ENCODE peak calls at places on chromosomes 5 and 9, in nine cellular contexts. B is T-cell; Z is AML-193; F is HT1080; E is fibroblast of the conjunctiva; D is neural crest cell; O is stimulated activated CD8-positive, alpha-beta memory T cell treated with anti-CD3 and anti-CD28 coated beads, Interleukin-7, amount 100 ng/mL, for 1 hour; M is HS-5; V is stimulated activated naive CD4-positive, alpha-beta T cell treated with Interleukin-2 at 50 U/mL for 16 hours. G is an unnamed sample.

GRCh38 chr9:8346291-8346690 is 546.7 kb upstream of the DMAC1 start:
- DNase-seq in F (peak; percentile 69), O (no peak), D (no peak), Z (no peak), V (no peak), M (peak; percentile 6), E (no peak), B (no peak), G (no peak)

GRCh38 chr5:132065351-132065937 is 5.0 kb downstream of the IL3 start:
- DNase-seq in O (no peak), V (peak; percentile 41), F (peak; percentile 80), D (peak; percentile 42), M (peak; percentile 59), Z (peak; percentile 20), E (peak; percentile 50), B (peak; percentile 39), G (peak; percentile 86)

GRCh38 chr9:108707120-108707519 is 148.7 kb downstream of the ACTL7B start:
- DNase-seq in D (no peak), Z (no peak), F (no peak), M (no peak), B (no peak), O (no peak), V (no peak), E (no peak), G (no peak)

GRCh38 chr5:74685979-74686631 is 1.1 kb downstream of the HEXB start:
- DNase-seq in B (no peak), F (peak; percentile 51), D (no peak), V (no peak), M (no peak), O (no peak), E (no peak), Z (no peak), G (peak; percentile 21)

GRCh38 chr9:128297221-128297773 is 21.2 kb downstream of the SWI5 start:
- DNase-seq in M (no peak), D (no peak), V (no peak), O (no peak), Z (no peak), E (no peak), B (no peak), F (no peak), G (no peak)

GRCh38 chr5:148912714-148913398 is 86.4 kb downstream of the ADRB2 start:
- DNase-seq in Z (no peak), V (no peak), B (no peak), D (no peak), O (no peak), M (peak; percentile 97), F (peak; percentile 97), E (no peak), G (peak; percentile 15)

GRCh38 chr5:45189481-45189880 is 380.7 kb downstream of the MRPS30 start:
- DNase-seq in D (no peak), B (no peak), Z (no peak), V (no peak), M (no peak), E (no peak), O (no peak), F (no peak), G (no peak)

GRCh38 chr9:121954477-121955175 is 138.5 kb downstream of the TTLL11 start:
- DNase-seq in V (no peak), B (no peak), E (no peak), F (no peak), D (no peak), M (no peak), O (no peak), Z (no peak), G (peak; percentile 46)

GRCh38 chr5:102681403-102681983 is 73.6 kb upstream of the PAM start:
- DNase-seq in M (peak; percentile 53), B (peak; percentile 32), D (peak; percentile 62), E (peak; percentile 79), Z (peak; percentile 69), V (peak; percentile 43), F (peak; percentile 64), O (peak; percentile 14), G (peak; percentile 70)

GRCh38 chr5:155926011-155926410 is 401.0 kb upstream of the SGCD start:
- DNase-seq in O (no peak), V (no peak), Z (no peak), B (no peak), D (no peak), F (peak; percentile 25), E (no peak), M (no peak), G (no peak)

GRCh38 chr9:5549671-5550650 is 39.6 kb downstream of the PDCD1LG2 start:
- DNase-seq in F (peak; percentile 44), Z (no peak), V (no peak), D (no peak), E (no peak), M (peak; percentile 60), O (no peak), B (no peak), G (no peak)

GRCh38 chr5:42487821-42488220 is 64.6 kb downstream of the GHR start:
- DNase-seq in O (no peak), M (no peak), V (no peak), E (no peak), Z (no peak), D (no peak), B (no peak), F (no peak), G (no peak)

GRCh38 chr9:123070210-123070609 is 36.7 kb downstream of the GPR21 start:
- DNase-seq in E (no peak), F (no peak), M (no peak), D (no peak), V (no peak), B (no peak), O (no peak), Z (no peak), G (no peak)

GRCh38 chr9:15308511-15308910 is 1.5 kb upstream of the TTC39B start:
- DNase-seq in Z (no peak), E (peak; percentile 52), B (no peak), F (peak; percentile 33), D (no peak), V (no peak), M (peak; percentile 40), O (no peak), G (no peak)

GRCh38 chr5:137778772-137779564 is 24.8 kb upstream of the HNRNPA0 start:
- DNase-seq in M (peak; percentile 16), V (no peak), E (peak; percentile 24), O (no peak), B (no peak), Z (peak; percentile 27), D (peak; percentile 16), F (peak; percentile 18), G (peak; percentile 35)

GRCh38 chr9:95645579-95645978 is 128.8 kb upstream of the PTCH1 start:
- DNase-seq in F (no peak), B (no peak), D (no peak), Z (no peak), M (no peak), V (no peak), O (no peak), E (no peak), G (no peak)

GRCh38 chr9:128159784-128160602 is at the start of gene BBLN:
- DNase-seq in E (peak; percentile 88), M (peak; percentile 57), Z (peak; percentile 64), D (peak; percentile 98), O (peak; percentile 84), V (peak; percentile 93), F (peak; percentile 88), B (peak; percentile 90), G (peak; percentile 100)

GRCh38 chr5:17096975-17097695 is 120.3 kb upstream of the BASP1 start:
- DNase-seq in O (no peak), V (no peak), M (no peak), E (no peak), F (no peak), Z (no peak), B (no peak), D (peak; percentile 8), G (no peak)

GRCh38 chr9:4175846-4176245 is 124.0 kb downstream of the GLIS3 start:
- DNase-seq in D (no peak), B (no peak), E (no peak), Z (no peak), F (no peak), O (no peak), V (no peak), M (no peak), G (no peak)

GRCh38 chr9:113973963-113974413 is 97.9 kb downstream of the ZNF618 start:
- DNase-seq in O (no peak), V (no peak), E (no peak), M (no peak), B (no peak), Z (no peak), D (no peak), F (no peak), G (no peak)

GRCh38 chr9:71587576-71588362 is 180.5 kb downstream of the CEMIP2 start:
- DNase-seq in V (no peak), F (peak; percentile 67), M (peak; percentile 87), Z (no peak), E (no peak), O (no peak), D (no peak), B (no peak), G (no peak)

GRCh38 chr5:140296289-140296688 is 6.6 kb downstream of the PFDN1 start:
- DNase-seq in B (no peak), D (no peak), Z (no peak), O (no peak), V (no peak), F (no peak), E (no peak), M (no peak), G (no peak)

GRCh38 chr5:12743582-12743981 is 839.3 kb upstream of the CTNND2 start:
- DNase-seq in E (no peak), V (no peak), F (no peak), D (no peak), B (no peak), M (no peak), Z (no peak), O (no peak), G (no peak)

GRCh38 chr5:135112008-135112670 is 78.1 kb upstream of the PITX1 start:
- DNase-seq in D (no peak), V (no peak), B (no peak), M (no peak), Z (no peak), E (no peak), F (no peak), O (no peak), G (no peak)

GRCh38 chr5:91955610-91956009 is 572.5 kb upstream of the ARRDC3 start:
- DNase-seq in Z (no peak), O (no peak), E (no peak), B (no peak), D (no peak), V (no peak), M (no peak), F (no peak), G (no peak)

GRCh38 chr5:150656191-150657132 is 4.6 kb upstream of the MYOZ3 start:
- DNase-seq in F (no peak), O (peak; percentile 62), Z (peak; percentile 47), V (peak; percentile 57), E (peak; percentile 37), M (no peak), D (peak; percentile 82), B (peak; percentile 80), G (peak; percentile 100)

GRCh38 chr5:1568201-1568979 is 44.6 kb upstream of the LPCAT1 start:
- DNase-seq in D (no peak), E (peak; percentile 71), Z (no peak), O (no peak), V (no peak), F (peak; percentile 55), B (no peak), M (peak; percentile 87), G (no peak)

GRCh38 chr5:32100230-32100629 is 73.9 kb downstream of the GOLPH3 start:
- DNase-seq in Z (no peak), D (no peak), V (no peak), M (no peak), B (no peak), F (no peak), O (no peak), E (peak; percentile 29), G (peak; percentile 56)

GRCh38 chr5:172622091-172623046 is 18.7 kb upstream of the NEURL1B start:
- DNase-seq in V (no peak), E (no peak), D (no peak), Z (no peak), M (no peak), F (no peak), B (no peak), O (no peak), G (no peak)

GRCh38 chr9:79632060-79632459 is 60.3 kb downstream of the TLE4 start:
- DNase-seq in B (no peak), M (no peak), O (no peak), Z (no peak), D (no peak), V (no peak), F (no peak), E (no peak), G (no peak)

GRCh38 chr9:94554439-94555331 is at the start of gene PCAT7:
- DNase-seq in E (no peak), V (no peak), M (no peak), D (peak; percentile 64), F (peak; percentile 93), B (peak; percentile 10), O (no peak), Z (peak; percentile 67), G (peak; percentile 56)

G was measured in SK-N-SH.